ENCODE peak calls at places on chromosomes 1 and 21, in eight cellular contexts. P is left ventricle myocardium inferior, I is AG04450, G is DND-41, B is tibial artery, T is ovary, Q is gastrocnemius medialis, W is Panc1. M is an unnamed sample.

GRCh38 chr1:222240536-222241181 is 307.2 kb downstream of the HHIPL2 start:
- DNase-seq in P (no peak), B (no peak), G (no peak), W (no peak), Q (no peak), T (no peak), I (peak; percentile 59), M (no peak)

GRCh38 chr21:33478858-33479678 is 706 bp downstream of the TMEM50B start:
- DNase-seq in T (peak; percentile 32), G (peak; percentile 52), I (no peak), B (no peak), Q (peak; percentile 6), W (no peak), P (no peak), M (peak; percentile 53)

GRCh38 chr1:208086116-208086515 is 158.1 kb downstream of the PLXNA2 start:
- DNase-seq in T (no peak), Q (no peak), I (no peak), P (no peak), B (no peak), W (no peak), G (no peak), M (no peak)

GRCh38 chr1:167439301-167439988 is 78.9 kb downstream of the CD247 start:
- DNase-seq in W (no peak), T (no peak), P (no peak), G (no peak), I (no peak), B (no peak), Q (no peak), M (no peak)

GRCh38 chr1:207025144-207025880 is 7.2 kb downstream of the C1orf116 start:
- DNase-seq in P (peak; percentile 24), W (no peak), B (no peak), T (no peak), Q (no peak), G (no peak), I (no peak), M (no peak)

GRCh38 chr1:116167625-116168276 is 56.6 kb downstream of the MAB21L3 start:
- DNase-seq in Q (no peak), P (no peak), I (no peak), W (no peak), B (no peak), T (peak; percentile 22), G (no peak), M (no peak)

GRCh38 chr1:94736073-94736472 is 84.1 kb upstream of the SLC44A3 start:
- DNase-seq in W (no peak), G (no peak), P (no peak), B (no peak), I (no peak), Q (no peak), T (no peak), M (no peak)

GRCh38 chr1:179082308-179083030 is 599 bp downstream of the TOR3A start:
- DNase-seq in T (no peak), P (peak; percentile 35), I (no peak), W (no peak), G (peak; percentile 43), Q (no peak), B (no peak), M (no peak)

GRCh38 chr1:44584167-44584566 is 90.1 kb downstream of the TMEM53 start:
- DNase-seq in B (no peak), P (no peak), Q (no peak), W (no peak), G (no peak), T (no peak), I (no peak), M (no peak)

GRCh38 chr1:234845097-234845660 is 235.2 kb upstream of the IRF2BP2 start:
- DNase-seq in G (peak; percentile 56), Q (no peak), I (no peak), B (no peak), P (no peak), W (no peak), T (no peak), M (no peak)

GRCh38 chr1:113579256-113580018 is 179.8 kb downstream of the PHTF1 start:
- DNase-seq in W (no peak), G (no peak), Q (no peak), B (no peak), I (no peak), T (no peak), P (no peak), M (no peak)

GRCh38 chr1:38529337-38529860 is 330.2 kb downstream of the RRAGC start:
- DNase-seq in Q (no peak), W (no peak), G (no peak), B (no peak), I (no peak), P (no peak), T (no peak), M (no peak)

DNA sequence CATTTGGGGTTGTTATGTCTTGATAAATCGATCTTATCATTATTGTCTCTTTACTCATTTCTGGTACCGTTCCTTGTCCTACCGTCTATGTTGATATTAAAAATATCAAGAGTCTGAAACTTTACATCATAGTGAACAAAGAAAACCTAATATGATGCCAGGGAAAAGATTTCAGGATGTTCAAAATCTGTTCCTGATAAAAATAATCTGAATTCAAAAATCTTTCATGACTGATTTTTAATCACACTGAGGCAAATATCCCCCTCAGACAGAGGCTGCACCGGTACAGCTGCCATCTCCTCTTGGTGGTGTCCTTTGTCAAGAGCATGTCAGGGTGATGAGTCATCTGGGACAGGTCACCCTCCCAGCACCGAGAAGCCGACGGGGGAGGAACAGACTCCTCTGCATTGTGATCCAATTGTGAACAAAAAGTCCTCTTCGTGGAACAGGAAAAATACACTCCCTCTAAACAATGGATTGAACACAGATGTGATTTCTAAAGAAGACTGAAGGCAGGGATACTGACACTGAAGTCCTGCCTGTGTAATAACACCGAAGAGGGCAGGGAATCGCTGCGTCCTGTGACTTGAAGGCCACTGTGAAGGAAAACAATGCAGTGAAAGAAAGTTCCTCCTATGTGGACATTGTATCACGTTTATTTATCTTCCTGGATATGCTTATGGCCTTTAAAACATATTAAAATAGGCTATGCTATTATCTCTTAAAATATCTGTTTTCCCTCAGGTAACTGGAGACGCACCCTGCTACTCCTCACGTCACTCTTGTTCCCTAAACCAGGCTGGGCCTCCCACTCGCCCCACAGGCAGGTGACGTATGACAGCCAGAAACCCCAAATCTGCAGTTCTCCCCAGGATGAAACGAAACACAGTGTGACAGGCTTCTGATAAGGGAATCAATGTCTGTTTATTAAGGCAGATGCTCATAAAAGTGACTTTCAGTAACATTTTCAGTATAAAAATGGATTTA is 4.3 kb upstream of the SPATC1L start:
- DNase-seq in I (no peak), T (peak; percentile 61), W (no peak), B (no peak), Q (peak; percentile 80), P (peak; percentile 58), G (no peak), M (no peak)
- TF ChIP-seq CTCF in I (no peak), T (no peak), W (no peak), B (no peak), Q (no peak), P (no peak), G (no peak), M (no peak)

GRCh38 chr1:219189942-219190341 is 16.3 kb downstream of the LYPLAL1 start:
- DNase-seq in P (no peak), T (no peak), Q (no peak), W (no peak), G (no peak), B (no peak), I (no peak), M (no peak)
- H3K27ac ChIP-seq in P (peak overlapping the region; percentile 76), T (no peak overlapping the region), Q (peak overlapping the region; percentile 28), W (no peak overlapping the region), G (no peak overlapping the region), B (peak overlapping the region; percentile 71), I (no peak overlapping the region), M (peak overlapping the region; percentile 81)

GRCh38 chr1:149888999-149889289 is 10.4 kb upstream of the BOLA1 start:
- DNase-seq in G (no peak), T (peak; percentile 66), I (no peak), W (no peak), B (no peak), Q (no peak), P (no peak), M (peak; percentile 49)
- H3K4me3 ChIP-seq in G (no peak overlapping the region), T (peak overlapping the region; percentile 60), I (peak overlapping the region; percentile 77), W (peak overlapping the region; percentile 91), B (peak overlapping the region; percentile 85), Q (peak overlapping the region; percentile 81), P (peak overlapping the region; percentile 77), M (peak overlapping the region; percentile 69)

DNA sequence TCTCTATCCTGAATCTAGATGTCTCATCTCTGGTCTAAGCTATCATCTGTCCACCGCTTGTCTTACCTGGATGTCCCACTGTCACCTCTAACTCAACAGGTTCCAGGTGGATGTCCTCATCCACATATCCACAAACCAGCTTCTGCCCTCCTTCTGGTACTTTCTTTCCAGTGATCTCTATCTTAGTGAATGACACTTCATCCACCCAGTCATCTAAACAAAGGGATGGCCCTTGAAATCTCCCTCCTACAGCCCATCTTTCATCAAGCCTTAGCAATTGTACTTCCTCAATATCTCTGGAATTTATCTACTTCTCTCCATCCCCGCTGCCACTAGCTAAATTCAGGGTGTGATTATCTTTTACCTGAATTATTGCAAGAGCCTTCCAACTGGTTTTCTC is 33.9 kb upstream of the SERBP1 start:
- DNase-seq in B (no peak), T (no peak), Q (no peak), I (no peak), P (no peak), G (no peak), W (no peak), M (no peak)
- TF ChIP-seq CTCF in B (no peak), T (no peak), Q (no peak), I (no peak), P (no peak), G (no peak), W (no peak), M (no peak)

DNA sequence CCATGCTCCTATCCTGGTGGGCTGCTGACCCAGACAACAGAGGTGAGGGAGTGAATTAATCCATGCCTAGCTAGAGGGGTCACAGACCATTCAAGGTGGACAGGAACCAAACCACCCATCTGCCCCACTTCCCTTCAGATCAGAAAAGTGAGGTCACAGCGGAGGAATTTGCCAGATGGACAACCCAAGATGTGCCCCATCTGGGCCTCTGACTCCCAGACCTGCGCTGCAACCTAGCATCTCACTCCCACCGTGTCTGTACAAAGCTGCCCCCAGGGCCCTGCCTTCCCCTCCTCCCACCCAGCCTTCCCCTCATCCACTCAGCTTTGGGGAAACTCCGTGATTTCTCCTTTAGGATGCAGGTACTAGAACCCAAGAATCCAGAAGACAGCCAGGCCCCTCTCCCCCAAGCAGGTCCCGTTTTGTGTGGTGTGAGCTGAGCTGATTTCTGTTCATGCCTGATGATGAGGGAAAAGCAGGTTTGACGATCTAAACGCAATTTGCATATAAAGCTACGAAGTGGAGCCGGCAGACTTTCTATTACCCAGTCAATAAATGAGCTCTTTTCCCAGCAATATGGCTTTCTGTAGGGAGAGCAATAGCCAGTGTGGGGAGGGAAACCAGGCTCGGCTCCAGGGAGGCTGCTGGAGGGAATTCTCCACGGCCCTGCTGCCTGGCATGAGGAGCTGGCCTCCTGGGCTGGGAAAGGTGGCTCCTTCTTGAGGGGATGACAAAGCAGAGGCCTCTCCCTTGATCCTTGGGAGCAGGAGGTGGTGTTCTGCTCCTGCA is 140.9 kb upstream of the AJAP1 start:
- DNase-seq in W (no peak), B (no peak), I (no peak), Q (no peak), P (no peak), T (no peak), G (no peak), M (no peak)
- H3K27ac ChIP-seq in W (no peak overlapping the region), B (no peak overlapping the region), I (no peak overlapping the region), Q (peak overlapping the region; percentile 22), P (peak overlapping the region; percentile 62), T (no peak overlapping the region), G (no peak overlapping the region), M (no peak overlapping the region)